ENCODE peak calls at places on chromosomes 4 and X, in five cellular contexts. A, N, B, Q and E are unnamed samples.
A peak's percentile ranks its signal among the peaks of the same experiment; 100 is the strongest.

GRCh38 chr4:14568356-14568755 is 433.9 kb upstream of the CPEB2 start:
- DNase-seq in A (no peak), N (no peak), B (no peak), Q (no peak), E (no peak)

GRCh38 chr4:98506462-98507132 is 151.8 kb downstream of the TSPAN5 start:
- DNase-seq in A (no peak), N (no peak), B (no peak), Q (peak; percentile 56), E (no peak)

GRCh38 chr4:168614316-168615057 is 117.6 kb downstream of the PALLD start:
- DNase-seq in A (no peak), N (no peak), B (no peak), Q (no peak), E (no peak)

GRCh38 chr4:35835893-35836292 is 408.4 kb downstream of the ARAP2 start:
- DNase-seq in A (no peak), N (no peak), B (no peak), Q (no peak), E (no peak)

GRCh38 chrX:10142041-10142589 is 14.7 kb upstream of the CLCN4 start:
- DNase-seq in A (no peak), N (peak; percentile 53), B (no peak), Q (no peak), E (no peak)

GRCh38 chr4:3871181-3871852 is 105.1 kb downstream of the ADRA2C start:
- DNase-seq in A (no peak), N (peak; percentile 83), B (peak; percentile 52), Q (no peak), E (peak; percentile 39)

GRCh38 chrX:155242300-155242699 is 22.0 kb downstream of the RAB39B start:
- DNase-seq in A (no peak), N (no peak), B (no peak), Q (no peak), E (no peak)

GRCh38 chrX:23332888-23333821 is 1.5 kb upstream of the PTCHD1 start:
- DNase-seq in A (no peak), N (no peak), B (no peak), Q (no peak), E (no peak)

GRCh38 chrX:150201841-150202240 is 161.3 kb upstream of the MAMLD1 start:
- DNase-seq in A (no peak), N (no peak), B (no peak), Q (no peak), E (no peak)

GRCh38 chrX:123976671-123977316 is 15.3 kb downstream of the STAG2 start:
- DNase-seq in A (peak; percentile 9), N (no peak), B (no peak), Q (peak; percentile 46), E (no peak)

GRCh38 chr4:167282171-167282864 is 48.0 kb upstream of the SPOCK3 start:
- DNase-seq in A (no peak), N (no peak), B (no peak), Q (no peak), E (no peak)

GRCh38 chrX:151981129-151981528 is 6.7 kb upstream of the GABRE start:
- DNase-seq in A (no peak), N (no peak), B (no peak), Q (no peak), E (peak; percentile 76)

GRCh38 chr4:25089058-25089763 is 58.5 kb upstream of the LGI2 start:
- DNase-seq in A (no peak), N (no peak), B (no peak), Q (no peak), E (no peak)

GRCh38 chr4:22129454-22130075 is 181.0 kb upstream of the KCNIP4 start:
- DNase-seq in A (no peak), N (no peak), B (no peak), Q (peak; percentile 70), E (peak; percentile 0)

GRCh38 chr4:101345596-101346311 is 1.6 kb downstream of the PPP3CA start:
- DNase-seq in A (peak; percentile 52), N (peak; percentile 88), B (peak; percentile 79), Q (peak; percentile 59), E (peak; percentile 61)

GRCh38 chr4:155582971-155583437 is 83.6 kb upstream of the GUCY1A1 start:
- DNase-seq in A (no peak), N (no peak), B (no peak), Q (peak; percentile 68), E (no peak)

GRCh38 chrX:120604359-120604782 is 470 bp downstream of the MCTS1 start:
- DNase-seq in A (peak; percentile 63), N (no peak), B (peak; percentile 51), Q (peak; percentile 72), E (peak; percentile 11)

GRCh38 chr4:145895056-145895455 is 43.6 kb downstream of the ZNF827 start:
- DNase-seq in A (no peak), N (no peak), B (no peak), Q (no peak), E (no peak)
- H3K4me3 ChIP-seq in A (no peak overlapping the region), N (no peak overlapping the region), B (no peak overlapping the region), Q (no peak overlapping the region), E (no peak overlapping the region)

GRCh38 chr4:161364681-161365080 is 799.1 kb downstream of the FSTL5 start:
- DNase-seq in A (no peak), N (no peak), B (no peak), Q (no peak), E (no peak)
- H3K9me3 ChIP-seq in A (no peaks in the 10 kb centered on the region), N (no peaks in the 10 kb centered on the region), B (no peaks in the 10 kb centered on the region), Q (peaks cover 32% of the 10 kb centered on the region), E (no peaks in the 10 kb centered on the region)

DNA sequence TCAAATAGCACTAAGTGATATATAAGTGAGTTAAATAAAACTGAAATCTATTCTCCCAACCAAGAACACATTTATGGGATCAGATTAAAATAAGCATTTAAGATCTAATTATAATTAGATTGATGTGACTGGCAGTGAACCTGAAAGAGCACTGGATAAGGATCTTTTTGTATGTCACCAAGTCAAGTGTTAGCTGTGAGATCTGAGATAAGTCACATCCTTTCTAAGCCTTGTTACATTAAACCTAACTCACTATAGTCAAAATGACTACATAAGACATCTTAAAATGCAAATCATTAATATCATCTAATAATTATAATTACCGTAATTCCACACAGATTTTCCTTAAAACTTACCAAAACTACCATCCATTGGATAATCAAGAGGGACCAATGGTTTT is 1.6 kb downstream of the CCNA2 start:
- DNase-seq in A (no peak), N (no peak), B (no peak), Q (no peak), E (no peak)
- H3K4me3 ChIP-seq in A (peak overlapping the region; percentile 96), N (no peak overlapping the region), B (peak overlapping the region; percentile 83), Q (peak overlapping the region; percentile 91), E (peak overlapping the region; percentile 89)

GRCh38 chr4:178242655-178243054 is 800.4 kb upstream of the AGA start:
- DNase-seq in A (no peak), N (peak; percentile 59), B (no peak), Q (no peak), E (peak; percentile 30)
- H3K9me3 ChIP-seq in A (no peaks in the 10 kb centered on the region), N (no peaks in the 10 kb centered on the region), B (no peaks in the 10 kb centered on the region), Q (no peaks in the 10 kb centered on the region), E (no peaks in the 10 kb centered on the region)

GRCh38 chr4:6916587-6917444 is 7.2 kb downstream of the TBC1D14 start:
- DNase-seq in A (no peak), N (peak; percentile 89), B (peak; percentile 70), Q (no peak), E (no peak)
- H3K4me3 ChIP-seq in A (no peak overlapping the region), N (peak overlapping the region; percentile 36), B (peak overlapping the region; percentile 20), Q (no peak overlapping the region), E (no peak overlapping the region)